ENCODE peak calls at places on chromosomes 5 and 9, in nine cellular contexts. G is OCI-LY7; S is stimulated activated CD4-positive, alpha-beta T cell treated with anti-CD3 and anti-CD28 coated beads, Interleukin-12 subunit alpha, Interleukin-12 subunit beta, amount 100 ng/mL, for 4 hours; J is fibroblast of mammary gland; X is IMR-90; P is SJSA1; F is heart left ventricle; C is NCI-H2081; Y is AG09309. M is an unnamed sample.

GRCh38 chr9:105475302-105475701 is 27.5 kb downstream of the FSD1L start:
- DNase-seq in G (peak), S (no peak), J (peak), X (peak), P (peak), F (no peak), C (no peak), Y (no peak), M (peak)

GRCh38 chr9:117706421-117707150 is 2.4 kb downstream of the TLR4 start:
- DNase-seq in G (no peak), S (no peak), J (peak), X (no peak), P (peak), F (no peak), C (peak), Y (no peak), M (no peak)

GRCh38 chr9:114771901-114772300 is 33.9 kb downstream of the TNFSF15 start:
- DNase-seq in G (no peak), S (no peak), J (peak), X (no peak), P (no peak), F (no peak), C (no peak), Y (no peak), M (no peak)

GRCh38 chr5:177359451-177359851 is 1.7 kb downstream of the RGS14 start:
- DNase-seq in G (no peak), S (no peak), J (no peak), X (no peak), P (no peak), F (no peak), C (no peak), Y (no peak), M (no peak)

GRCh38 chr5:130710596-130710995 is 454.5 kb downstream of the HINT1 start:
- DNase-seq in G (no peak), S (no peak), J (peak), X (no peak), P (peak), F (no peak), C (no peak), Y (no peak), M (peak)

GRCh38 chr9:121399126-121399882 is 29.3 kb upstream of the STOM start:
- DNase-seq in G (no peak), S (no peak), J (no peak), X (peak), P (peak), F (no peak), C (no peak), Y (no peak), M (no peak)

GRCh38 chr5:78127875-78128274 is 166.6 kb downstream of the AP3B1 start:
- DNase-seq in G (peak), S (no peak), J (no peak), X (no peak), P (no peak), F (no peak), C (no peak), Y (no peak), M (no peak)

GRCh38 chr9:123329329-123329955 is 26.6 kb upstream of the CRB2 start:
- DNase-seq in G (peak), S (no peak), J (no peak), X (no peak), P (no peak), F (no peak), C (no peak), Y (no peak), M (no peak)

GRCh38 chr9:138010861-138011260 is 133.3 kb downstream of the CACNA1B start:
- DNase-seq in G (no peak), S (no peak), J (no peak), X (no peak), P (no peak), F (no peak), C (no peak), Y (no peak), M (no peak)

GRCh38 chr5:11069041-11069440 is 308.0 kb upstream of the DAP start:
- DNase-seq in G (no peak), S (no peak), J (no peak), X (no peak), P (peak), F (no peak), C (no peak), Y (no peak), M (no peak)

GRCh38 chr9:128203842-128204551 is 818 bp downstream of the DNM1 start:
- DNase-seq in G (no peak), S (no peak), J (no peak), X (peak), P (peak), F (no peak), C (no peak), Y (no peak), M (no peak)

M was measured in non-pigmented ciliary epithelial cell.